ENCODE peak calls at places on chromosomes 13 and 19, in ten cellular contexts. One of them, this sample, is unnamed.

GRCh38 chr13:106182404-106182803 is 353.1 kb downstream of the EFNB2 start:
- DNase-seq in H1: no peak
- DNase-seq in prostate gland: no peak
- DNase-seq in hepatocyte: no peak
- DNase-seq in DND-41: peak; percentile 80
- DNase-seq in mucosa of descending colon: no peak
- DNase-seq in heart left ventricle: no peak
- DNase-seq in endodermal cell: no peak
- DNase-seq in CD8-positive, alpha-beta T cell: no peak
- DNase-seq in colonic mucosa: peak; percentile 34
- DNase-seq in this sample: no peak

GRCh38 chr13:66835040-66835628 is 395.0 kb downstream of the PCDH9 start:
- DNase-seq in H1: no peak
- DNase-seq in prostate gland: no peak
- DNase-seq in hepatocyte: peak; percentile 70
- DNase-seq in DND-41: no peak
- DNase-seq in mucosa of descending colon: peak; percentile 33
- DNase-seq in heart left ventricle: peak; percentile 86
- DNase-seq in endodermal cell: peak; percentile 53
- DNase-seq in CD8-positive, alpha-beta T cell: no peak
- DNase-seq in colonic mucosa: peak; percentile 34
- DNase-seq in this sample: no peak

GRCh38 chr13:92407858-92408257 is 818.7 kb upstream of the GPC6 start:
- DNase-seq in H1: no peak
- DNase-seq in prostate gland: no peak
- DNase-seq in hepatocyte: no peak
- DNase-seq in DND-41: no peak
- DNase-seq in mucosa of descending colon: no peak
- DNase-seq in heart left ventricle: no peak
- DNase-seq in endodermal cell: peak; percentile 68
- DNase-seq in CD8-positive, alpha-beta T cell: no peak
- DNase-seq in colonic mucosa: no peak
- DNase-seq in this sample: no peak

GRCh38 chr13:97417698-97418097 is 16.3 kb upstream of the RAP2A start:
- DNase-seq in H1: no peak
- DNase-seq in prostate gland: no peak
- DNase-seq in hepatocyte: no peak
- DNase-seq in DND-41: no peak
- DNase-seq in mucosa of descending colon: no peak
- DNase-seq in heart left ventricle: no peak
- DNase-seq in endodermal cell: no peak
- DNase-seq in CD8-positive, alpha-beta T cell: no peak
- DNase-seq in colonic mucosa: no peak
- DNase-seq in this sample: no peak

GRCh38 chr19:14577885-14578427 is 4.9 kb upstream of the CLEC17A start:
- DNase-seq in H1: no peak
- DNase-seq in prostate gland: no peak
- DNase-seq in hepatocyte: no peak
- DNase-seq in DND-41: no peak
- DNase-seq in mucosa of descending colon: no peak
- DNase-seq in heart left ventricle: no peak
- DNase-seq in endodermal cell: peak; percentile 72
- DNase-seq in CD8-positive, alpha-beta T cell: no peak
- DNase-seq in colonic mucosa: no peak
- DNase-seq in this sample: no peak

GRCh38 chr13:34340534-34340933 is 522.6 kb downstream of the RFC3 start:
- DNase-seq in H1: no peak
- DNase-seq in prostate gland: no peak
- DNase-seq in hepatocyte: peak; percentile 11
- DNase-seq in DND-41: no peak
- DNase-seq in mucosa of descending colon: no peak
- DNase-seq in heart left ventricle: no peak
- DNase-seq in endodermal cell: no peak
- DNase-seq in CD8-positive, alpha-beta T cell: no peak
- DNase-seq in colonic mucosa: no peak
- DNase-seq in this sample: no peak

GRCh38 chr13:102702965-102703720 is 8.3 kb upstream of the METTL21C start:
- DNase-seq in H1: no peak
- DNase-seq in prostate gland: no peak
- DNase-seq in hepatocyte: no peak
- DNase-seq in DND-41: no peak
- DNase-seq in mucosa of descending colon: no peak
- DNase-seq in heart left ventricle: no peak
- DNase-seq in endodermal cell: no peak
- DNase-seq in CD8-positive, alpha-beta T cell: no peak
- DNase-seq in colonic mucosa: no peak
- DNase-seq in this sample: no peak

GRCh38 chr13:30572859-30573275 is 44.9 kb upstream of the USPL1 start:
- DNase-seq in H1: no peak
- DNase-seq in prostate gland: no peak
- DNase-seq in hepatocyte: peak; percentile 34
- DNase-seq in DND-41: peak; percentile 58
- DNase-seq in mucosa of descending colon: no peak
- DNase-seq in heart left ventricle: peak; percentile 17
- DNase-seq in endodermal cell: no peak
- DNase-seq in CD8-positive, alpha-beta T cell: no peak
- DNase-seq in colonic mucosa: no peak
- DNase-seq in this sample: no peak

GRCh38 chr13:53075356-53076041 is 46.9 kb downstream of the OLFM4 start:
- DNase-seq in H1: no peak
- DNase-seq in prostate gland: no peak
- DNase-seq in hepatocyte: no peak
- DNase-seq in DND-41: no peak
- DNase-seq in mucosa of descending colon: no peak
- DNase-seq in heart left ventricle: no peak
- DNase-seq in endodermal cell: peak; percentile 48
- DNase-seq in CD8-positive, alpha-beta T cell: no peak
- DNase-seq in colonic mucosa: no peak
- DNase-seq in this sample: no peak

GRCh38 chr13:80962173-80962572 is 621.2 kb upstream of the SPRY2 start:
- DNase-seq in H1: no peak
- DNase-seq in prostate gland: no peak
- DNase-seq in hepatocyte: no peak
- DNase-seq in DND-41: no peak
- DNase-seq in mucosa of descending colon: no peak
- DNase-seq in heart left ventricle: no peak
- DNase-seq in endodermal cell: no peak
- DNase-seq in CD8-positive, alpha-beta T cell: no peak
- DNase-seq in colonic mucosa: no peak
- DNase-seq in this sample: no peak

GRCh38 chr13:102580552-102581169 is 16.1 kb upstream of the TPP2 start:
- DNase-seq in H1: no peak
- DNase-seq in prostate gland: peak; percentile 49
- DNase-seq in hepatocyte: peak; percentile 82
- DNase-seq in DND-41: peak; percentile 37
- DNase-seq in mucosa of descending colon: no peak
- DNase-seq in heart left ventricle: no peak
- DNase-seq in endodermal cell: peak; percentile 68
- DNase-seq in CD8-positive, alpha-beta T cell: no peak
- DNase-seq in colonic mucosa: peak; percentile 55
- DNase-seq in this sample: no peak

GRCh38 chr13:74243637-74244526 is 109.7 kb upstream of the KLF12 start:
- DNase-seq in H1: no peak
- DNase-seq in prostate gland: no peak
- DNase-seq in hepatocyte: no peak
- DNase-seq in DND-41: no peak
- DNase-seq in mucosa of descending colon: no peak
- DNase-seq in heart left ventricle: no peak
- DNase-seq in endodermal cell: no peak
- DNase-seq in CD8-positive, alpha-beta T cell: no peak
- DNase-seq in colonic mucosa: no peak
- DNase-seq in this sample: no peak

GRCh38 chr13:93755341-93755740 is 528.7 kb downstream of the GPC6 start:
- DNase-seq in H1: no peak
- DNase-seq in prostate gland: no peak
- DNase-seq in hepatocyte: no peak
- DNase-seq in DND-41: no peak
- DNase-seq in mucosa of descending colon: no peak
- DNase-seq in heart left ventricle: no peak
- DNase-seq in endodermal cell: no peak
- DNase-seq in CD8-positive, alpha-beta T cell: no peak
- DNase-seq in colonic mucosa: no peak
- DNase-seq in this sample: no peak

GRCh38 chr13:30847697-30848307 is 58.3 kb upstream of the MEDAG start:
- DNase-seq in H1: no peak
- DNase-seq in prostate gland: no peak
- DNase-seq in hepatocyte: peak; percentile 57
- DNase-seq in DND-41: no peak
- DNase-seq in mucosa of descending colon: no peak
- DNase-seq in heart left ventricle: peak; percentile 35
- DNase-seq in endodermal cell: no peak
- DNase-seq in CD8-positive, alpha-beta T cell: no peak
- DNase-seq in colonic mucosa: no peak
- DNase-seq in this sample: no peak

GRCh38 chr19:49343127-49343526 is 7.9 kb downstream of the CD37 start:
- DNase-seq in H1: no peak
- DNase-seq in prostate gland: no peak
- DNase-seq in hepatocyte: no peak
- DNase-seq in DND-41: no peak
- DNase-seq in mucosa of descending colon: no peak
- DNase-seq in heart left ventricle: no peak
- DNase-seq in endodermal cell: peak; percentile 44
- DNase-seq in CD8-positive, alpha-beta T cell: no peak
- DNase-seq in colonic mucosa: no peak
- DNase-seq in this sample: no peak

GRCh38 chr19:33344210-33344609 is 29.3 kb upstream of the CEBPG start:
- DNase-seq in H1: no peak
- DNase-seq in prostate gland: no peak
- DNase-seq in hepatocyte: no peak
- DNase-seq in DND-41: no peak
- DNase-seq in mucosa of descending colon: no peak
- DNase-seq in heart left ventricle: peak; percentile 18
- DNase-seq in endodermal cell: no peak
- DNase-seq in CD8-positive, alpha-beta T cell: no peak
- DNase-seq in colonic mucosa: no peak
- DNase-seq in this sample: no peak

GRCh38 chr13:25300861-25301346 is 521 bp upstream of the NUP58 start:
- DNase-seq in H1: no peak
- DNase-seq in prostate gland: peak; percentile 10
- DNase-seq in hepatocyte: no peak
- DNase-seq in DND-41: no peak
- DNase-seq in mucosa of descending colon: peak; percentile 61
- DNase-seq in heart left ventricle: peak; percentile 21
- DNase-seq in endodermal cell: peak; percentile 50
- DNase-seq in CD8-positive, alpha-beta T cell: no peak
- DNase-seq in colonic mucosa: peak; percentile 31
- DNase-seq in this sample: no peak
- H3K4me3 ChIP-seq in H1: peak overlapping the region; percentile 88
- H3K4me3 ChIP-seq in prostate gland: peak overlapping the region; percentile 73
- H3K4me3 ChIP-seq in hepatocyte: no peak overlapping the region
- H3K4me3 ChIP-seq in DND-41: peak overlapping the region; percentile 62
- H3K4me3 ChIP-seq in mucosa of descending colon: peak overlapping the region; percentile 4
- H3K4me3 ChIP-seq in heart left ventricle: peak overlapping the region; percentile 76
- H3K4me3 ChIP-seq in endodermal cell: peak overlapping the region; percentile 100
- H3K4me3 ChIP-seq in CD8-positive, alpha-beta T cell: peak overlapping the region; percentile 81
- H3K4me3 ChIP-seq in colonic mucosa: peak overlapping the region; percentile 62
- H3K4me3 ChIP-seq in this sample: peak overlapping the region; percentile 99

GRCh38 chr13:45849408-45849807 is 2.1 kb downstream of the SIAH3 start:
- DNase-seq in H1: no peak
- DNase-seq in prostate gland: no peak
- DNase-seq in hepatocyte: no peak
- DNase-seq in DND-41: no peak
- DNase-seq in mucosa of descending colon: no peak
- DNase-seq in heart left ventricle: no peak
- DNase-seq in endodermal cell: no peak
- DNase-seq in CD8-positive, alpha-beta T cell: no peak
- DNase-seq in colonic mucosa: no peak
- DNase-seq in this sample: no peak
- TF ChIP-seq CTCF in H1: no peak
- TF ChIP-seq CTCF in prostate gland: no peak
- TF ChIP-seq CTCF in hepatocyte: no peak
- TF ChIP-seq CTCF in DND-41: no peak
- TF ChIP-seq CTCF in mucosa of descending colon: no peak
- TF ChIP-seq CTCF in heart left ventricle: no peak
- TF ChIP-seq CTCF in endodermal cell: no peak
- TF ChIP-seq CTCF in CD8-positive, alpha-beta T cell: no peak
- TF ChIP-seq CTCF in colonic mucosa: no peak
- TF ChIP-seq CTCF in this sample: no peak

GRCh38 chr19:27770095-27770494 is 1442.9 kb downstream of the UQCRFS1 start:
- DNase-seq in H1: no peak
- DNase-seq in prostate gland: no peak
- DNase-seq in hepatocyte: no peak
- DNase-seq in DND-41: no peak
- DNase-seq in mucosa of descending colon: no peak
- DNase-seq in heart left ventricle: no peak
- DNase-seq in endodermal cell: peak; percentile 36
- DNase-seq in CD8-positive, alpha-beta T cell: no peak
- DNase-seq in colonic mucosa: no peak
- DNase-seq in this sample: no peak
- H3K9me3 ChIP-seq in H1: peaks cover 34% of the 10 kb centered on the region
- H3K9me3 ChIP-seq in prostate gland: no peaks in the 10 kb centered on the region
- H3K9me3 ChIP-seq in hepatocyte: peaks cover 6% of the 10 kb centered on the region
- H3K9me3 ChIP-seq in DND-41: peaks cover 36% of the 10 kb centered on the region
- H3K9me3 ChIP-seq in mucosa of descending colon: peaks cover 97% of the 10 kb centered on the region
- H3K9me3 ChIP-seq in heart left ventricle: no peaks in the 10 kb centered on the region
- H3K9me3 ChIP-seq in endodermal cell: peaks cover 41% of the 10 kb centered on the region
- H3K9me3 ChIP-seq in CD8-positive, alpha-beta T cell: peaks cover 29% of the 10 kb centered on the region
- H3K9me3 ChIP-seq in colonic mucosa: no peaks in the 10 kb centered on the region
- H3K9me3 ChIP-seq in this sample: peaks cover 7% of the 10 kb centered on the region

GRCh38 chr19:35139618-35139943 is 957 bp downstream of the FXYD1 start:
- DNase-seq in H1: no peak
- DNase-seq in prostate gland: no peak
- DNase-seq in hepatocyte: no peak
- DNase-seq in DND-41: no peak
- DNase-seq in mucosa of descending colon: no peak
- DNase-seq in heart left ventricle: no peak
- DNase-seq in endodermal cell: no peak
- DNase-seq in CD8-positive, alpha-beta T cell: no peak
- DNase-seq in colonic mucosa: no peak
- DNase-seq in this sample: no peak
- H3K4me3 ChIP-seq in H1: no peak overlapping the region
- H3K4me3 ChIP-seq in prostate gland: peak overlapping the region; percentile 6
- H3K4me3 ChIP-seq in hepatocyte: no peak overlapping the region
- H3K4me3 ChIP-seq in DND-41: no peak overlapping the region
- H3K4me3 ChIP-seq in mucosa of descending colon: no peak overlapping the region
- H3K4me3 ChIP-seq in heart left ventricle: peak overlapping the region; percentile 64
- H3K4me3 ChIP-seq in endodermal cell: no peak overlapping the region
- H3K4me3 ChIP-seq in CD8-positive, alpha-beta T cell: no peak overlapping the region
- H3K4me3 ChIP-seq in colonic mucosa: peak overlapping the region; percentile 15
- H3K4me3 ChIP-seq in this sample: no peak overlapping the region